ENCODE peak calls at places on chromosome 18, in five cellular contexts. R is CD8-positive, alpha-beta T cell; V is fibroblast of lung; P is heart right ventricle; I is endothelial cell of umbilical vein. U is an unnamed sample. For H3K4me1 and H3K9me3, the result is how much of the 10 kb centered on the place peaks cover.

GRCh38 chr18:52341617-52342381 is 1.8 kb downstream of the DCC start:
- DNase-seq in V (peak), P (no peak), R (no peak), I (no peak), U (peak)

GRCh38 chr18:52936931-52937330 is 596.9 kb downstream of the DCC start:
- DNase-seq in V (peak), P (no peak), R (no peak), I (no peak), U (peak)

GRCh38 chr18:25457636-25458035 is 105.7 kb upstream of the ZNF521 start:
- DNase-seq in I (no peak), R (no peak), V (peak), P (no peak), U (peak)

GRCh38 chr18:77132369-77133050 is at the start of gene MBP:
- DNase-seq in V (no peak), R (peak), I (no peak), P (peak), U (peak)

GRCh38 chr18:23529597-23529996 is 26.3 kb downstream of the RMC1 start:
- DNase-seq in R (no peak), P (no peak), I (peak), V (peak), U (peak)

GRCh38 chr18:48923746-48924580 is 26.8 kb downstream of the SMAD7 start:
- DNase-seq in R (no peak), P (no peak), V (peak), I (peak), U (peak)

GRCh38 chr18:26258711-26259110 is 32.5 kb downstream of the TAF4B start:
- DNase-seq in P (no peak), R (no peak), I (no peak), V (no peak), U (no peak)

GRCh38 chr18:49031511-49032188 is 80.9 kb upstream of the SMAD7 start:
- DNase-seq in P (no peak), V (no peak), I (no peak), R (no peak), U (no peak)

GRCh38 chr18:28469946-28470345 is 293.0 kb upstream of the CDH2 start:
- DNase-seq in I (no peak), V (no peak), R (no peak), P (no peak), U (no peak)

GRCh38 chr18:51513525-51513924 is 316.0 kb upstream of the MEX3C start:
- DNase-seq in V (no peak), R (no peak), I (no peak), P (no peak), U (no peak)

GRCh38 chr18:28175930-28176673 is 828 bp downstream of the CDH2 start:
- DNase-seq in V (peak), I (peak), R (no peak), P (peak), U (peak)

GRCh38 chr18:78713064-78713463 is 266.6 kb upstream of the SALL3 start:
- DNase-seq in R (no peak), V (no peak), I (no peak), P (no peak), U (no peak)

GRCh38 chr18:43396266-43396665 is 119.0 kb upstream of the SYT4 start:
- DNase-seq in R (no peak), I (peak), V (peak), P (no peak), U (peak)

GRCh38 chr18:21760321-21760720 is 19.7 kb downstream of the MIB1 start:
- DNase-seq in P (no peak), V (peak), I (no peak), R (no peak), U (peak)

GRCh38 chr18:44767807-44768206 is 87.1 kb downstream of the SETBP1 start:
- DNase-seq in I (no peak), V (no peak), P (no peak), R (no peak), U (no peak)

GRCh38 chr18:42520074-42520473 is 565.0 kb downstream of the PIK3C3 start:
- DNase-seq in I (no peak), R (no peak), P (no peak), V (no peak), U (no peak)

GRCh38 chr18:13036622-13037320 is 45.6 kb downstream of the CEP192 start:
- DNase-seq in P (no peak), R (no peak), V (peak), I (no peak), U (peak)

GRCh38 chr18:67239826-67240225 is 276.7 kb downstream of the DSEL start:
- DNase-seq in I (no peak), P (no peak), R (no peak), V (no peak), U (no peak)

GRCh38 chr18:59921384-59921891 is 21.6 kb downstream of the PMAIP1 start:
- DNase-seq in V (no peak), R (peak), I (no peak), P (no peak), U (peak)

GRCh38 chr18:63795611-63796010 is 20.4 kb downstream of the SERPINB7 start:
- DNase-seq in R (no peak), V (no peak), I (no peak), P (no peak), U (no peak)

GRCh38 chr18:35076556-35076955 is 35.3 kb downstream of the MAPRE2 start:
- DNase-seq in R (no peak), P (no peak), V (peak), I (peak), U (peak)

GRCh38 chr18:49227456-49227855 is 233.0 kb downstream of the DYM start:
- DNase-seq in I (peak), R (no peak), V (no peak), P (no peak), U (no peak)

GRCh38 chr18:9449580-9449979 is 25.7 kb upstream of the RALBP1 start:
- DNase-seq in R (no peak), P (no peak), V (no peak), I (no peak), U (peak)

GRCh38 chr18:23716516-23716915 is 27.3 kb downstream of the LAMA3 start:
- DNase-seq in V (peak), R (no peak), P (no peak), I (no peak), U (peak)

GRCh38 chr18:2846638-2847340 is at the start of gene EMILIN2:
- DNase-seq in R (no peak), I (peak), P (peak), V (peak), U (peak)

GRCh38 chr18:13681701-13682100 is 44.7 kb downstream of the FAM210A start:
- DNase-seq in I (no peak), R (no peak), P (no peak), V (no peak), U (no peak)

GRCh38 chr18:58850784-58851469 is 13.8 kb upstream of the ZNF532 start:
- DNase-seq in I (no peak), V (no peak), R (no peak), P (no peak), U (no peak)
- H3K4me1 ChIP-seq in I (under half), V (under half), R (under half), P (under half), U (under half)

DNA sequence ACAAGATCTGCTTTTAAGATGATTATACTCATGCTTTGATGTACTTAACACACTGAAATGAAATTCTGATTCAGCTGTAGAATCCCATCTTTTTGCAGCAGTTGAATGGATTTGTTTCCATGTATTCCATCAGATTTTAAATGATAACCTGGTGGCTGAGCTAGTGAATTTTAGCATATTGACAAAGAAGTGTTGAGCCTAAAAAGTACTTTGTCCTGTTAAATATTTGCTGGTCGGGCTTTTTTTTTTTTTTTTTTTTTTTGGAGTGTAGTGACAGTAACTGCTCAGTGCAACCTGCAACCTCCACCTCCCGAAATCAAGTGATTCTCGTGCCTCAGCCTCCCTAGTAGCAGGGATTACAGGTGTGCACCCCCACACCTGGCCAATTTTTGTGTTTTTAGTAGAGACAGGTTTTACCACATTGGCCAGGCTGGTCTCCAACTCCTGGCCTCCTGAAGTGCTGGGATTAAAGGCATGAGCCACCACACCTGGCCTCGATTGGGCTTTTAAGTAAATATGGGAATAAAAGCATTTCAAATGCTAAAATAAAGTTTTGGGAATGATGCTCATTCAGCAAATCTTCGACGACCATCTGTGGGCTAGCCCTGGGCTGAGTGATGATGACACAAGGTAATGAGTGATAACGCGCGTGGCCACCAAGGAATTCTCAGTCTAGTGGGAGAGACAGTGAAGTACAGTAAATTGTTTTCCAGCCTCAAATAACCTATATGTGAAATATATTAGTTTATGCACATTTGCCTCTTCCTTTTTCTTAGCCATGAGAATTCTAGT is 2.2 kb downstream of the ELP2 start:
- DNase-seq in P (no peak), V (no peak), R (no peak), I (no peak), U (no peak)
- H3K4me3 ChIP-seq in P (no peak), V (no peak), R (no peak), I (no peak), U (peak)

GRCh38 chr18:71168576-71169145 is 879.8 kb downstream of the SOCS6 start:
- DNase-seq in R (no peak), I (peak), V (no peak), P (no peak), U (no peak)
- H3K9me3 ChIP-seq in R (under half), I (under half), V (under half), P (under half), U (under half)

GRCh38 chr18:70578480-70578879 is 289.6 kb downstream of the SOCS6 start:
- DNase-seq in V (no peak), P (no peak), R (no peak), I (no peak), U (no peak)
- H3K4me1 ChIP-seq in V (under half), P (under half), R (under half), I (under half), U (under half)

GRCh38 chr18:61605376-61606067 is 272.3 kb downstream of the CDH20 start:
- DNase-seq in P (no peak), I (no peak), V (peak), R (no peak), U (no peak)
- H3K4me3 ChIP-seq in P (peak), I (no peak), V (peak), R (no peak), U (peak)

U was measured in adipocyte.